ENCODE peak calls at places on chromosome 17, in four cellular contexts. V is H9, N is IMR-90, A is mesendoderm. X is an unnamed sample.

GRCh38 chr17:63495471-63495870 is 18.6 kb downstream of the ACE start:
- DNase-seq in V (no peak), N (peak), A (no peak), X (no peak)

GRCh38 chr17:79834575-79835469 is 4.4 kb downstream of the CBX4 start:
- DNase-seq in V (peak), N (no peak), A (no peak), X (no peak)

GRCh38 chr17:73397278-73397826 is 85.6 kb upstream of the CDC42EP4 start:
- DNase-seq in V (peak), N (no peak), A (no peak), X (no peak)

GRCh38 chr17:14011740-14012405 is 57.4 kb upstream of the COX10 start:
- DNase-seq in V (no peak), N (no peak), A (no peak), X (no peak)

GRCh38 chr17:43217614-43218087 is 6.0 kb downstream of the TMEM106A start:
- DNase-seq in V (no peak), N (no peak), A (no peak), X (no peak)

GRCh38 chr17:76735006-76735405 is 2.1 kb downstream of the SRSF2 start:
- DNase-seq in V (no peak), N (peak), A (no peak), X (no peak)

GRCh38 chr17:57892820-57893595 is 43.2 kb upstream of the MRPS23 start:
- DNase-seq in V (peak), N (peak), A (peak), X (no peak)

GRCh38 chr17:37131064-37131463 is 182.3 kb downstream of the AATF start:
- DNase-seq in V (no peak), N (peak), A (no peak), X (no peak)

GRCh38 chr17:62819511-62820221 is 11.6 kb upstream of the MARCHF10 start:
- DNase-seq in V (peak), N (peak), A (peak), X (no peak)

GRCh38 chr17:78144146-78144719 is 2.0 kb upstream of the C17orf99 start:
- DNase-seq in V (no peak), N (peak), A (no peak), X (no peak)

GRCh38 chr17:43416998-43417891 is 18.5 kb downstream of the ARL4D start:
- DNase-seq in V (no peak), N (peak), A (no peak), X (no peak)

GRCh38 chr17:65558683-65559311 is 2.7 kb downstream of the AXIN2 start:
- DNase-seq in V (no peak), N (no peak), A (peak), X (no peak)

GRCh38 chr17:55769625-55770000 is 18.8 kb downstream of the PCTP start:
- DNase-seq in V (no peak), N (peak), A (no peak), X (no peak)

GRCh38 chr17:6476834-6477210 is 32.6 kb downstream of the PIMREG start:
- DNase-seq in V (no peak), N (no peak), A (peak), X (no peak)

GRCh38 chr17:10614536-10615155 is 42.5 kb downstream of the MYH3 start:
- DNase-seq in V (peak), N (peak), A (peak), X (no peak)

GRCh38 chr17:42247734-42248133 is 28.5 kb downstream of the STAT5B start:
- DNase-seq in V (no peak), N (peak), A (peak), X (no peak)

GRCh38 chr17:44830359-44831269 is 527 bp upstream of the GJC1 start:
- DNase-seq in V (peak), N (no peak), A (peak), X (peak)

GRCh38 chr17:47650525-47651522 is 1.1 kb downstream of the KPNB1 start:
- DNase-seq in V (peak), N (peak), A (peak), X (peak)

GRCh38 chr17:78583091-78583490 is 5.9 kb upstream of the DNAH17 start:
- DNase-seq in V (peak), N (no peak), A (peak), X (no peak)

GRCh38 chr17:81543756-81544155 is 8.4 kb downstream of the FAAP100 start:
- DNase-seq in V (no peak), N (no peak), A (no peak), X (no peak)

GRCh38 chr17:63911657-63912100 is 621 bp upstream of the CSHL1 start:
- DNase-seq in V (peak), N (peak), A (peak), X (no peak)

GRCh38 chr17:80832266-80832676 is 159.4 kb upstream of the CHMP6 start:
- DNase-seq in V (peak), N (peak), A (peak), X (no peak)

GRCh38 chr17:52762147-52762793 is 603.8 kb upstream of the CA10 start:
- DNase-seq in V (peak), N (no peak), A (peak), X (no peak)

GRCh38 chr17:79422236-79422635 is 188.6 kb downstream of the RBFOX3 start:
- DNase-seq in V (no peak), N (no peak), A (no peak), X (no peak)

GRCh38 chr17:17518951-17519350 is 22.8 kb upstream of the RASD1 start:
- DNase-seq in V (no peak), N (no peak), A (no peak), X (no peak)

GRCh38 chr17:82004485-82005455 is 17.9 kb downstream of the CENPX start:
- DNase-seq in V (no peak), N (no peak), A (no peak), X (no peak)

GRCh38 chr17:38748329-38749221 is at the start of gene PCGF2:
- DNase-seq in V (peak), N (peak), A (peak), X (peak)

GRCh38 chr17:37787055-37787720 is 42.3 kb upstream of the HNF1B start:
- DNase-seq in V (no peak), N (peak), A (no peak), X (no peak)

GRCh38 chr17:64698725-64699124 is 36.6 kb upstream of the SMURF2 start:
- DNase-seq in V (no peak), N (peak), A (no peak), X (no peak)

GRCh38 chr17:27244481-27245223 is 49.3 kb upstream of the WSB1 start:
- DNase-seq in V (peak), N (peak), A (peak), X (peak)

GRCh38 chr17:78924481-78925151 is 571 bp downstream of the TIMP2 start:
- DNase-seq in V (peak), N (no peak), A (peak), X (no peak)

GRCh38 chr17:28473542-28473941 is at the start of gene SLC13A2:
- DNase-seq in V (peak), N (no peak), A (no peak), X (no peak)

GRCh38 chr17:64459284-64459747 is 10.4 kb downstream of the MILR1 start:
- DNase-seq in V (no peak), N (peak), A (no peak), X (no peak)

GRCh38 chr17:37844158-37844976 is 79.8 kb upstream of the TBC1D3K start:
- DNase-seq in V (peak), N (peak), A (peak), X (peak)

DNA sequence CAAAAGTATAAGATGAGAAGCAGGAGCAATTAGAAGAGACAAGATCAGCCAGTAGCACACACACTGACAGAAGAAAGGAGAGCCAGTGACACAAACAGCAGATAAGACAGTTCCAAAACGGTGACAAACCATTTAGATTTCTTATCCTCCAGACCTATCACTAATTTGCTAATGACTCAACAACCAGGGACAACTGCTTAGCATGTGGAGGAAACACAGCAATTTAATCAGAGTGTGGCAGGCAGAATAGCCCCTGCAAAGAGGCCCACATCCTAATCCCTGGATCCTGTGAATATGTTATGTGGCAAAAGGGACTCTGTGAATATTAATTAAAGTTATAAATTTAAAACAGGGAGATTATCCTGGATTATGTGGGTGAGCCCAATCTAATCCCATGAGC is 81.1 kb downstream of the CACNG1 start:
- DNase-seq in V (no peak), N (no peak), A (peak), X (no peak)
- H4K5ac ChIP-seq in V (no peak), N (no peak), A (no peak), X (no peak)

GRCh38 chr17:15351487-15351840 is 10.1 kb upstream of the TEKT3 start:
- DNase-seq in V (no peak), N (no peak), A (peak), X (no peak)
- H2BK120ac ChIP-seq in V (no peak), N (no peak), A (no peak), X (no peak)

GRCh38 chr17:3796822-3797170 is 4.2 kb downstream of the ITGAE start:
- DNase-seq in V (no peak), N (no peak), A (no peak), X (no peak)

GRCh38 chr17:3795758-3796102 is 5.3 kb downstream of the ITGAE start:
- DNase-seq in V (no peak), N (no peak), A (no peak), X (no peak)

GRCh38 chr17:3796110-3796821 is 4.7 kb downstream of the ITGAE start:
- DNase-seq in V (no peak), N (no peak), A (no peak), X (no peak)

GRCh38 chr17:3792481-3792880 is 8.5 kb downstream of the ITGAE start:
- DNase-seq in V (no peak), N (no peak), A (no peak), X (no peak)

DNA sequence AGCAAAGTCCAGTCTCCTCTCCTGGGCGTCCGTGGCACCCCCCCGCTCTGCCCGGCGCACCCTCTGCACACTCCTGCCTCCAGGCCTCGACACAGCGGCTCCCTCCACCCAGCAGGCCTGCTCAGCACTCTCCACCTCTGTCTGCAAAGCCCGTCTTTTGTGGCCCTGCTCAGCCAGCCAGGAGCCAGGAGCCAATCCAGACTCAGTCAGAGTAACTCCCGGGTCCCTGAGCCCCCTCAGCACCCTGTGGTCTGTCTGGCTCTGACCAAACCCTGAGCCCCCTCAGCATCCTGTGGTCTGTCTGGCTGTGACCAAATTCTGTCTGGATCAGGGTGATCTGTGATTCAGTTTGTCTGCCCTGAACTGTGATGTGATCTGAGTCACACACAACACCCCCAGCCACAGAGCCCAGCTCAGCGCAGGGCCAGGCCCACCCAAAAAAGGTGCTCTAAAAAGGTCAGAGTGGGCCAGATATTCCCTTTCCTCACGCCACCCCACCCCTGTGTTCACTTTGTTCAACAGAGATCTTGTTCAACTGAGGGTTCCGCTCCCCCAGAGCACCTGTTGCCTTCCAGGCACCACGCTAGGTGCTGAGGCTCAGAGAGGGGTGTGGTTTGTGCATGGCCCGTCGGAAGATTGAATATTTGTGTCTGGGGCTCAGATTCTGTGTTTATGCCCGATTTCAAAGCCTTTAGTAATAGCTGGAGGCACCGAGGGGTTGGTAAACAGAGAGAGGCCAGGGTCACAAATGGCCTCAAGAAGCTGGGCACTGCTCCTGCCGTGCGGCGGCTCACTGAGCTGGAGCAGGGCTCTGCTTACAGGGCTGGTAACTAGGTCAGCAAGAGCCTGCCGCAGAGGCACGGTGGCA is 5.9 kb downstream of the ITGAE start:
- DNase-seq in V (no peak), N (peak), A (no peak), X (no peak)
- H4K5ac ChIP-seq in V (no peak), N (no peak), A (no peak), X (no peak)

GRCh38 chr17:50626037-50626574 is 8.6 kb upstream of the ABCC3 start:
- DNase-seq in V (peak), N (peak), A (peak), X (peak)
- H2BK120ac ChIP-seq in V (no peak), N (no peak), A (no peak), X (no peak)

GRCh38 chr17:50693041-50693682 is 14.6 kb downstream of the ANKRD40 start:
- DNase-seq in V (no peak), N (peak), A (no peak), X (no peak)

GRCh38 chr17:50697076-50697475 is 10.6 kb downstream of the ANKRD40 start:
- DNase-seq in V (no peak), N (no peak), A (no peak), X (no peak)

GRCh38 chr17:50699410-50699809 is 8.3 kb downstream of the ANKRD40 start:
- DNase-seq in V (no peak), N (no peak), A (no peak), X (no peak)

GRCh38 chr17:50696365-50696879 is 11.3 kb downstream of the ANKRD40 start:
- DNase-seq in V (no peak), N (no peak), A (no peak), X (no peak)

GRCh38 chr17:50697663-50698272 is 9.9 kb downstream of the ANKRD40 start:
- DNase-seq in V (no peak), N (no peak), A (no peak), X (no peak)
- H4K5ac ChIP-seq in V (no peak), N (no peak), A (no peak), X (no peak)

DNA sequence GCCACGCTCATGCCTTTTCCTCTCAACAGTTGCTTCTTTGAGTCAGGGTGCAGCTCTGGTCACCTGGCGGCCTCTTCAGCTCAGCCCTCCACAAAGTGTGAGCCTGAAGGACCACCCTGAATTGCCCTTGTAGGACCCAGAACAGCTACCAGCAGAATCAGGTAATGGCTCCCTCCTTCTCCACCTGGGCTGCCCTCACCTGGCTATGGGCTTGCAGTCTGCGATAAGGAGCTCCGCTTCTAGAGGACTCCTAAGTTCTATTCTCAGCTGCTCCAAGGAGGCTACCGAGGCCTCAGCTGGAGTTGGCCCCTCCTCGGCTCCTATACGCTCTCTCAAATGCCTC is 13.4 kb downstream of the SMIM5 start:
- DNase-seq in V (no peak), N (no peak), A (no peak), X (no peak)
- H2BK120ac ChIP-seq in V (no peak), N (no peak), A (no peak), X (no peak)